ENCODE peak calls at places on chromosomes 2 and 18, in four cellular contexts. S is K562, T is SK-N-SH, V is GM12878. H is an unnamed sample.

GRCh38 chr2:103459302-103459701 is 697.5 kb downstream of the TMEM182 start:
- DNase-seq in S (no peak), T (no peak), V (no peak), H (no peak)

GRCh38 chr2:107721178-107721577 is 105.5 kb upstream of the RGPD4 start:
- DNase-seq in S (no peak), T (no peak), V (no peak), H (no peak)

GRCh38 chr18:56975276-56975675 is 171.6 kb upstream of the BOD1L2 start:
- DNase-seq in S (no peak), T (no peak), V (no peak), H (no peak)

GRCh38 chr2:241771286-241772062 is 5.1 kb upstream of the GAL3ST2 start:
- DNase-seq in S (no peak), T (peak), V (no peak), H (peak)

GRCh38 chr2:219402665-219403515 is 15.2 kb upstream of the DNPEP start:
- DNase-seq in S (peak), T (peak), V (no peak), H (peak)

GRCh38 chr2:236584521-236585384 is 15.1 kb downstream of the ACKR3 start:
- DNase-seq in S (no peak), T (no peak), V (no peak), H (no peak)

GRCh38 chr2:19649107-19649506 is 252.7 kb downstream of the TTC32 start:
- DNase-seq in S (no peak), T (no peak), V (no peak), H (no peak)

GRCh38 chr18:58263055-58263732 is 219.2 kb downstream of the NEDD4L start:
- DNase-seq in S (peak), T (no peak), V (no peak), H (no peak)

GRCh38 chr2:54428401-54428800 is 27.7 kb upstream of the SPTBN1 start:
- DNase-seq in S (no peak), T (no peak), V (no peak), H (no peak)

GRCh38 chr2:112482309-112483046 is 522 bp downstream of the TTL start:
- DNase-seq in S (peak), T (peak), V (no peak), H (peak)

GRCh38 chr2:229408356-229408755 is 137.3 kb upstream of the PID1 start:
- DNase-seq in S (no peak), T (no peak), V (no peak), H (peak)

GRCh38 chr2:10395893-10396292 is 52.2 kb downstream of the ODC1 start:
- DNase-seq in S (no peak), T (no peak), V (no peak), H (no peak)

GRCh38 chr2:69196327-69197117 is 183.5 kb downstream of the ANTXR1 start:
- DNase-seq in S (no peak), T (no peak), V (no peak), H (peak)

GRCh38 chr18:60322591-60322990 is 50.0 kb downstream of the MC4R start:
- DNase-seq in S (no peak), T (no peak), V (no peak), H (no peak)

GRCh38 chr2:157692768-157693167 is 64.1 kb upstream of the ACVR1C start:
- DNase-seq in S (no peak), T (no peak), V (no peak), H (no peak)

GRCh38 chr2:20231159-20231558 is 6.2 kb upstream of the SDC1 start:
- DNase-seq in S (no peak), T (no peak), V (no peak), H (no peak)

GRCh38 chr2:148901142-148901541 is 26.1 kb downstream of the KIF5C start:
- DNase-seq in S (no peak), T (no peak), V (no peak), H (no peak)

GRCh38 chr2:186919272-186919671 is 70.3 kb upstream of the ZSWIM2 start:
- DNase-seq in S (no peak), T (no peak), V (no peak), H (no peak)

GRCh38 chr18:76208632-76209308 is 286.3 kb downstream of the ZNF516 start:
- DNase-seq in S (no peak), T (no peak), V (no peak), H (no peak)

GRCh38 chr2:226114436-226114835 is 685.2 kb downstream of the IRS1 start:
- DNase-seq in S (no peak), T (no peak), V (no peak), H (peak)

GRCh38 chr2:139885921-139886498 is 1105.8 kb upstream of the NXPH2 start:
- DNase-seq in S (no peak), T (no peak), V (no peak), H (no peak)

GRCh38 chr2:106572541-106573148 is 85.5 kb downstream of the CD8B2 start:
- DNase-seq in S (peak), T (no peak), V (no peak), H (peak)

GRCh38 chr18:25298853-25299274 is 53.1 kb downstream of the ZNF521 start:
- DNase-seq in S (peak), T (no peak), V (no peak), H (no peak)

GRCh38 chr2:208548689-208549088 is 142.1 kb downstream of the PTH2R start:
- DNase-seq in S (peak), T (no peak), V (no peak), H (no peak)

GRCh38 chr18:59996370-59996966 is 96.7 kb downstream of the PMAIP1 start:
- DNase-seq in S (peak), T (peak), V (no peak), H (peak)

GRCh38 chr2:53913721-53914120 is 54.0 kb upstream of the GPR75 start:
- DNase-seq in S (no peak), T (no peak), V (peak), H (no peak)

GRCh38 chr2:160652236-160652635 is 158.6 kb upstream of the RBMS1 start:
- DNase-seq in S (no peak), T (no peak), V (no peak), H (no peak)

GRCh38 chr2:144240656-144241339 is 279.1 kb downstream of the ZEB2 start:
- DNase-seq in S (no peak), T (no peak), V (peak), H (no peak)

GRCh38 chr2:119758881-119759450 is 756 bp upstream of the PTPN4 start:
- DNase-seq in S (peak), T (no peak), V (no peak), H (no peak)

GRCh38 chr18:8930990-8931648 is 171.4 kb upstream of the NDUFV2 start:
- DNase-seq in S (no peak), T (no peak), V (no peak), H (no peak)

GRCh38 chr2:118529931-118530330 is 317.5 kb downstream of the EN1 start:
- DNase-seq in S (no peak), T (no peak), V (no peak), H (no peak)

GRCh38 chr2:109487237-109487869 is 126.4 kb downstream of the SEPTIN10 start:
- DNase-seq in S (no peak), T (no peak), V (no peak), H (no peak)

GRCh38 chr2:175976758-175977157 is 25.3 kb downstream of the LNPK start:
- DNase-seq in S (no peak), T (no peak), V (no peak), H (peak)

GRCh38 chr2:47664817-47665216 is 118.1 kb upstream of the MSH6 start:
- DNase-seq in S (peak), T (no peak), V (no peak), H (no peak)

GRCh38 chr2:234768608-234769196 is 183.1 kb upstream of the SH3BP4 start:
- DNase-seq in S (no peak), T (no peak), V (no peak), H (no peak)

GRCh38 chr2:9184319-9184807 is 22.2 kb upstream of the ASAP2 start:
- DNase-seq in S (no peak), T (no peak), V (no peak), H (no peak)

GRCh38 chr2:199797431-199797830 is 53.6 kb downstream of the FTCDNL1 start:
- DNase-seq in S (no peak), T (no peak), V (no peak), H (no peak)

DNA sequence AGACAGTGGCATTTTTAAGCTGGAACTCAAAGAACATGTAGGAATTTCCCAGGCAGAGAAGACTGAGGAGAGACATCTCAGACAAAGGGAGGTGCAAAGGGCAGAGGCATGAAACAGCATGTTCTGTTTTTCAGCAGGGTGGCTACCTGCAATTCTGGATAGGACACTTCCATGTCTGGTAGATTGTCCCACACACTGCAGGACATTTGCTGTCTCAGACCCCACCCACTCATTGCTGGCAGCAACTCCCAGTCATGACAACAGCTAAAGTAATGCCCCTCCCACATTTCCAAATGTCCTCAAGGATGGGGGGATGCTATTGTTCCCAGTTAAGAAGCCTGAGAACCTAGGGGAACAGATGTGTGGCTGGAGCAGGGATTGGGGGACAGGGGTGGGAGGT is 40.8 kb downstream of the ANKRD44 start:
- DNase-seq in S (no peak), T (no peak), V (no peak), H (no peak)
- TF ChIP-seq NFIC in S (no peak), T (no peak), V (no peak), H (no peak)

GRCh38 chr2:231795525-231796327 is 9.5 kb downstream of the COPS7B start:
- DNase-seq in S (peak), T (peak), V (no peak), H (peak)
- TF ChIP-seq NFIC in S (peak), T (peak), V (no peak), H (peak)

DNA sequence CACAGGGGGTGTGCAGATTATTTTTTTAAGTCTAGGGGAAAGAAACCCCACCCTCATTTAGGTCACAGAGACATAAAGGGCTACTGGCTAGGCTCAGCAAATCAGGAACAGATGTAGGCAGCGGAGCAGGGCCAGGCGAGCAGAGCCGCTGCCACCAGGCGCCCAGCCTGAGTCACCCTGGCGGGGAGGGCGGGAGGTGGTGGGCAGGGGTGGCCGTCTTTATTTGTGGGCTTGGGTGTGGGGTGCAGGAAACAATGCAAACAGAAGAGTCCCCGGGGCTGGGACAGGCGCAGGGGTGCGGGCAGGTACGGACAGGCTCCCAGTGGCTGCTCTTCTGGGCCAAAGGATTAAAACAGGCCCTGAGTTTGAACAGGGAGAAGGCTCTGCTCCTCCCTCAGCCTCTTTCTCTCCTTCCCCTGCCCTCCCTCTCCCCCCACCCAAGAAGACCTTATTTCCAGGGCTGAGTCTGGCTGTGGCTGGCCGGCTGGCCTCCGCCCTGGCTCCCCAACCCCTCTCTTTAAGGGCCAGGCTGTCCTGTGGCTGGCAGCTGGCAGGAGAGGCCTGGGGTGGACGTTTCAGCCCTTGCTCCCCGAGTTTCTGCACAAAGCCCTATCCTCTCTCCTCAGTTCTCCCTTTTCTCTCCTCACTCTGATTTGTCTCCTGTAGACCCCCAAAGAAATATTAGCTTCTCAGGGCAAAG is 142.9 kb upstream of the SMAD2 start:
- DNase-seq in S (no peak), T (peak), V (no peak), H (no peak)
- TF ChIP-seq NFIC in S (no peak), T (no peak), V (no peak), H (no peak)

GRCh38 chr2:121489284-121489683 is 41.4 kb upstream of the RNU4ATAC start:
- DNase-seq in S (no peak), T (no peak), V (peak), H (peak)

GRCh38 chr2:121483021-121483420 is 47.7 kb upstream of the RNU4ATAC start:
- DNase-seq in S (no peak), T (no peak), V (no peak), H (no peak)

GRCh38 chr2:121480826-121481225 is 49.9 kb upstream of the RNU4ATAC start:
- DNase-seq in S (no peak), T (peak), V (no peak), H (no peak)

GRCh38 chr2:121486191-121486590 is 44.5 kb upstream of the RNU4ATAC start:
- DNase-seq in S (no peak), T (no peak), V (no peak), H (no peak)

GRCh38 chr2:121485039-121485438 is 45.6 kb upstream of the RNU4ATAC start:
- DNase-seq in S (no peak), T (no peak), V (no peak), H (no peak)
- TF ChIP-seq NFIC in S (no peak), T (no peak), V (no peak), H (no peak)

H was measured in HepG2.